ENCODE peak calls at places on chromosomes 11 and 22, in four cellular contexts. O is uterus, S is body of pancreas, H is GM12878. Y is an unnamed sample.

GRCh38 chr11:32385998-32386397 is 49.3 kb downstream of the WT1 start:
- DNase-seq in O (peak; percentile 41), S (no peak), H (no peak), Y (peak; percentile 32)

GRCh38 chr11:17277024-17277584 is 565 bp downstream of the NUCB2 start:
- DNase-seq in O (no peak), S (no peak), H (no peak), Y (peak; percentile 87)

GRCh38 chr11:77619576-77620198 is 17.9 kb downstream of the CLNS1A start:
- DNase-seq in O (no peak), S (no peak), H (peak; percentile 28), Y (peak; percentile 62)

GRCh38 chr11:32586576-32587190 is 3.1 kb downstream of the EIF3M start:
- DNase-seq in O (no peak), S (no peak), H (no peak), Y (peak; percentile 58)

GRCh38 chr22:22103078-22103593 is 120.5 kb upstream of the TOP3B start:
- DNase-seq in O (no peak), S (no peak), H (no peak), Y (peak; percentile 35)

GRCh38 chr22:50548046-50548912 is 2.6 kb downstream of the KLHDC7B start:
- DNase-seq in O (no peak), S (peak; percentile 49), H (no peak), Y (peak; percentile 80)

GRCh38 chr11:93844568-93844967 is 5.8 kb downstream of the VSTM5 start:
- DNase-seq in O (no peak), S (no peak), H (no peak), Y (no peak)

GRCh38 chr11:88555829-88556202 is 218.3 kb upstream of the CTSC start:
- DNase-seq in O (no peak), S (no peak), H (no peak), Y (no peak)

GRCh38 chr11:15201586-15201985 is 86.9 kb downstream of the INSC start:
- DNase-seq in O (no peak), S (no peak), H (no peak), Y (no peak)

GRCh38 chr11:46378811-46379482 is 2.5 kb upstream of the MDK start:
- DNase-seq in O (no peak), S (no peak), H (no peak), Y (peak; percentile 41)

GRCh38 chr11:1218256-1218787 is 4.5 kb upstream of the MUC5B start:
- DNase-seq in O (no peak), S (peak; percentile 0), H (no peak), Y (no peak)

GRCh38 chr11:36713715-36714114 is 115.7 kb upstream of the RAG2 start:
- DNase-seq in O (no peak), S (no peak), H (no peak), Y (no peak)

GRCh38 chr11:47131136-47131535 is 45.5 kb downstream of the ARFGAP2 start:
- DNase-seq in O (no peak), S (no peak), H (no peak), Y (no peak)

GRCh38 chr22:39090426-39091064 is 6.5 kb upstream of the APOBEC3H start:
- DNase-seq in O (no peak), S (peak; percentile 17), H (no peak), Y (peak; percentile 33)

GRCh38 chr11:61532136-61533038 is 23.8 kb downstream of the LRRC10B start:
- DNase-seq in O (no peak), S (peak; percentile 65), H (no peak), Y (peak; percentile 47)

GRCh38 chr11:125468852-125469251 is 27.2 kb downstream of the FEZ1 start:
- DNase-seq in O (no peak), S (no peak), H (no peak), Y (no peak)

GRCh38 chr22:26718905-26719304 is 61.5 kb downstream of the MIAT start:
- DNase-seq in O (no peak), S (no peak), H (no peak), Y (no peak)

GRCh38 chr11:126169291-126169690 is 42.2 kb downstream of the RPUSD4 start:
- DNase-seq in O (no peak), S (no peak), H (no peak), Y (no peak)

GRCh38 chr11:43845816-43846215 is 34.8 kb upstream of the ALKBH3 start:
- DNase-seq in O (no peak), S (no peak), H (no peak), Y (no peak)

GRCh38 chr11:124799384-124800225 is 601 bp downstream of the MSANTD2 start:
- DNase-seq in O (peak; percentile 24), S (peak; percentile 25), H (no peak), Y (peak; percentile 65)

GRCh38 chr22:47446821-47447810 is 684.7 kb downstream of the TBC1D22A start:
- DNase-seq in O (no peak), S (no peak), H (no peak), Y (no peak)

GRCh38 chr11:62169448-62169847 is 20.6 kb upstream of the SCGB1D1 start:
- DNase-seq in O (no peak), S (no peak), H (no peak), Y (no peak)

GRCh38 chr11:73496134-73496533 is 101.8 kb downstream of the FAM168A start:
- DNase-seq in O (no peak), S (no peak), H (no peak), Y (no peak)

GRCh38 chr11:111105566-111105965 is 140.0 kb upstream of the POU2AF2 start:
- DNase-seq in O (no peak), S (no peak), H (no peak), Y (no peak)

GRCh38 chr11:1706634-1707400 is 9.8 kb downstream of the KRTAP5-6 start:
- DNase-seq in O (no peak), S (peak; percentile 28), H (no peak), Y (peak; percentile 45)

GRCh38 chr11:92227954-92228935 is 3.6 kb downstream of the FAT3 start:
- DNase-seq in O (no peak), S (no peak), H (no peak), Y (no peak)

GRCh38 chr11:94802501-94802900 is 34.3 kb downstream of the AMOTL1 start:
- DNase-seq in O (no peak), S (no peak), H (no peak), Y (no peak)

GRCh38 chr11:96306933-96307747 is 35.9 kb downstream of the MAML2 start:
- DNase-seq in O (peak; percentile 73), S (peak; percentile 90), H (no peak), Y (peak; percentile 19)

GRCh38 chr11:46009647-46010046 is 87.2 kb downstream of the LARGE2 start:
- DNase-seq in O (no peak), S (no peak), H (no peak), Y (peak; percentile 3)

GRCh38 chr11:72236774-72237111 is 7.2 kb downstream of the PHOX2A start:
- DNase-seq in O (no peak), S (no peak), H (no peak), Y (no peak)

DNA sequence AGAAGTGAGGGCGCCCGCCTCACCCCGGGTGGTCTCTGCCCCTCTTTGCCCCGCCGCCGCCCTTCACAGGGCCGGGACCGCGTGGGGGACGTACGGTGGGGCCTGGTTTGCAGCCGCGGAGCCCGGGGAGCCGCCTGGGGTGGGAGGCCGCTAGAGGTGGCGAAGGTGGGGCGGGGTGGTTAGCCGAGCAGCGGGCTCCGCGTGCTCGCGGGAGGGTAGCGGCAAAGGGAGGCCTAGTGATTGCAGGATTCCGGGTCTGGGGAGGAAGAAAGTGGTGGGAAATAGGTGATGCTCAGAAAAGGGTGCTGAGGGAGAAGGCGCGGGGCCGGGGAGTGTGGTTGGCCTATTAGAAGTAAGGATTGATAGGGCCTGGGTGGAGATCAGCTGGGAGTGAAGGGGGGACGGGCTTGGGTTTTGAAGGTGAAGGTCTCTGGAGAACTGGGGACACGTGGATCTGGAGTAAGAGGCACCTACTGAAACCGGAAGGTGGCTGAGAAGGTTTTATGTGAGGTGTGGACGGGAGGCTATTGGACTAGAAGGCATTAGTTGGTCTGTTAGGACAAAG is 571 bp downstream of the FAR1 start:
- DNase-seq in O (no peak), S (peak; percentile 56), H (no peak), Y (peak; percentile 63)
- TF ChIP-seq POLR2A in O (no peak), S (no peak), H (no peak), Y (no peak)

DNA sequence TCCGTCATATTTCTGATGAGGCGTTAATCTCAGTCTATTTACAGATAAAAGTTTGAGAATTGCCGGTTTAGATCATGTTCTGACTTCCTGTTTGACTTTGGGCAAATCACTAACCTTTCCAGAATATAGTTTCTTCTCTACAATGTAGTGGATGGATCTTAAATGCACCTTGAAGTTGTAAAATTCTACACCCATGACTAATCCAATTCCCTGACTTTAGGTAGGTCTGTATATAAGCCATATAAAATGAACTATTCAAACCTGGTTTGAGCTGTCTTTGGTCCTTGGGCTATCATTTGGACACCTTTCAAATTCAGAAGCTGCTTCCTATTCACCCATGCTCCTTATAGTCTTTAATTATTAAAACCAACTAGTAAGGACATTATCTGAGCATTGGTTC is 52.2 kb upstream of the BLID start:
- DNase-seq in O (no peak), S (no peak), H (no peak), Y (no peak)
- H3K4me3 ChIP-seq in O (no peak overlapping the region), S (no peak overlapping the region), H (no peak overlapping the region), Y (no peak overlapping the region)

DNA sequence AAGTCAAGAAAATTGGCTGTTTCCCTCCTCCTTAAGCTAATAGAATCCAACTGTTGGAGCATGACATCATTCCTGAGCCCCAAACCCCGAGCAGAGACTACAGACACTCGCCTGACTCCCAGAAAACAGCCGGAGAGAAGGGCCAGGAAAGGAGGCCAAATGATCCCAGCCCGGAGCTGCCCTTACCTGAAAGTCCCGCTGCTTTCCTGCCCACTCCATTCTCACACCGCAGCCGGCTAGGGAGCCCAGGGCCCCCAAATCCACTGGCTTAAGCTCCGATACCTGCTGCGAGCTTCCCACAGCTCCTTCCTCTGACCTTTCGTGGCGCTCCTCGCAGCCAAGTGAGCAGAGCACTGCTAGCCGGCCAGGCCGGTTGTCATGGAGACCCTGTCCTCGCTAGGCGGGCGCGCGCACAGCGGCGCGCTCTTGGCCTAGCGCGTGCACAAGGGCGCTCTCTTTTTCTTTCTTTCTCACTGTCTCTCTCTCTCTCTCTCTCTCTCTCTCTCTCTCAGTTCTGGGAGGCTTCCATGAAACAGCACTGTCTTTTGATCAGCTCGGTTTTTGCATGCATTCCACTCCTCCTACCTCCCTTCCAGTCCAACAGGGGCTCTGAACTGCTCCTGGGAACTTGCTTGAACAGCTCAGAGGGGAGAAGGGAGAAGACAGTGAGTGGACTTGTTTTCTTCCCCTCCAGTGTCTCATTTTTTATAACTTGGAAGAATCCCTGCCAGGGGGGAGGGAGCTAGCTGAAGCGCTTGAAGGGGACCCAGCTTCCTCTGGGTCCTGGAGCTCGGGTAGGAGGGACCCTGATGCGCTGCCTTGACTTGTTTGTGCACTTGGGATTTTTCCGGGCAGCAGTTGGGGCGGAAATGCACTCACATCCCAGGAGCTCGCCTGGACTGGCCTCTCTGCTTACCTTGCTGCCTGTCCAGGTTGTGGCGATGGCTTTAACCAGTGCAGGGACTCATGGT is 100.4 kb upstream of the AKIP1 start:
- DNase-seq in O (peak; percentile 90), S (peak; percentile 89), H (no peak), Y (no peak)
- TF ChIP-seq POLR2A in O (no peak), S (peak; percentile 93), H (no peak), Y (no peak)

DNA sequence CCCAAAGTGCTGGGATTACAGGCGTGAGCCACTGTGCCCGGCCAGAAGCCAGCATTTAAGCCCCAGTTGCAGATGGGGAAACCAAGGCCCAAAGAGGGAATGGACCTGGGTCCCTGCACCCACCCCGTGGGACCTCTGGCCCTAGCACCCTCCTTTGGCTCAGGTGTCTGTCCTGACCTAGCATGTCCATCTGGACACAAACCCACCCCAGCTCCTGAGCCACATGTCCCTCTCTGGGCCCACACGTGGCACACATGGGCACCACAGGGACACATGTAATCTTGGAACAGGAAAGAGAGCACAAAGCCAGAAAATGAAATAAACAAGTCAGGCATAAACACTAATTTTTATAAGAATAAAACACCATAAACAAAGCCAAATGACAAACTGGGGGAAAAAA is 9.6 kb downstream of the GGT5 start:
- DNase-seq in O (no peak), S (no peak), H (no peak), Y (no peak)
- H3K4me3 ChIP-seq in O (no peak overlapping the region), S (no peak overlapping the region), H (no peak overlapping the region), Y (no peak overlapping the region)

GRCh38 chr11:70141490-70142014 is 61.5 kb upstream of the FADD start:
- DNase-seq in O (peak; percentile 25), S (no peak), H (no peak), Y (no peak)
- TF ChIP-seq POLR2A in O (no peak), S (no peak), H (no peak), Y (no peak)

GRCh38 chr22:41914611-41915034 is 251 bp downstream of the SHISA8 start:
- DNase-seq in O (no peak), S (no peak), H (no peak), Y (no peak)
- H3K4me3 ChIP-seq in O (no peak overlapping the region), S (no peak overlapping the region), H (peak overlapping the region; percentile 55), Y (no peak overlapping the region)